ENCODE peak calls at places on chromosome 18, in eight cellular contexts. T, W, E, R, B, L, O and P are unnamed samples.

GRCh38 chr18:49368161-49368875 is 92.1 kb downstream of the DYM start:
- DNase-seq in W (no peak), B (no peak), R (no peak), L (no peak), O (no peak), E (no peak), T (no peak), P (peak)

GRCh38 chr18:3066391-3067079 is 53.6 kb upstream of the LPIN2 start:
- DNase-seq in L (no peak), O (no peak), B (no peak), E (no peak), T (no peak), R (no peak), W (no peak), P (no peak)

GRCh38 chr18:55275042-55275897 is 312.7 kb downstream of the TCF4 start:
- DNase-seq in B (peak), R (no peak), O (no peak), T (no peak), L (peak), E (no peak), W (no peak), P (no peak)

GRCh38 chr18:34659579-34660517 is 50.2 kb upstream of the DTNA start:
- DNase-seq in T (peak), R (peak), B (peak), L (peak), E (no peak), W (no peak), O (no peak), P (peak)

GRCh38 chr18:27363918-27364317 is 178.8 kb upstream of the CHST9 start:
- DNase-seq in O (no peak), E (no peak), B (no peak), W (no peak), R (no peak), L (peak), T (no peak), P (no peak)

GRCh38 chr18:31447530-31448191 is at the start of gene DSG3:
- DNase-seq in T (no peak), B (no peak), E (no peak), O (no peak), L (no peak), R (no peak), W (no peak), P (no peak)

GRCh38 chr18:46387426-46388131 is 269.4 kb downstream of the LOXHD1 start:
- DNase-seq in O (no peak), T (no peak), E (no peak), W (no peak), B (no peak), R (no peak), L (peak), P (peak)

GRCh38 chr18:75041586-75041985 is 167.4 kb downstream of the PTGR3 start:
- DNase-seq in T (no peak), B (peak), R (no peak), O (no peak), E (no peak), W (no peak), L (peak), P (no peak)

GRCh38 chr18:62716679-62717058 is 1.3 kb downstream of the PHLPP1 start:
- DNase-seq in E (peak), T (peak), O (no peak), W (no peak), L (peak), B (peak), R (no peak), P (peak)

GRCh38 chr18:79681484-79682387 is 2.1 kb downstream of the CTDP1 start:
- DNase-seq in O (no peak), E (peak), T (no peak), B (no peak), R (no peak), L (no peak), W (no peak), P (peak)

GRCh38 chr18:50775726-50776125 is 44.1 kb downstream of the MRO start:
- DNase-seq in R (no peak), W (no peak), E (no peak), O (no peak), T (no peak), B (no peak), L (no peak), P (no peak)

GRCh38 chr18:48955528-48956261 is 4.9 kb upstream of the SMAD7 start:
- DNase-seq in B (peak), L (peak), T (no peak), E (no peak), W (no peak), O (no peak), R (no peak), P (no peak)

GRCh38 chr18:13680612-13681011 is 45.7 kb downstream of the FAM210A start:
- DNase-seq in B (no peak), O (no peak), T (no peak), W (no peak), E (no peak), L (no peak), R (no peak), P (no peak)

GRCh38 chr18:9354256-9354655 is 19.7 kb downstream of the TWSG1 start:
- DNase-seq in O (no peak), T (no peak), E (no peak), L (peak), R (no peak), B (no peak), W (no peak), P (no peak)

GRCh38 chr18:6249788-6250187 is 164.9 kb downstream of the L3MBTL4 start:
- DNase-seq in L (no peak), R (no peak), O (no peak), W (no peak), T (no peak), E (no peak), B (no peak), P (no peak)

GRCh38 chr18:10051877-10052631 is 138.2 kb downstream of the VAPA start:
- DNase-seq in T (no peak), O (no peak), R (no peak), E (no peak), L (no peak), B (no peak), W (no peak), P (no peak)

GRCh38 chr18:2657043-2657512 is 1.6 kb downstream of the SMCHD1 start:
- DNase-seq in L (peak), W (no peak), O (no peak), E (no peak), T (no peak), B (no peak), R (no peak), P (no peak)

GRCh38 chr18:54742654-54743053 is 85.6 kb upstream of the RAB27B start:
- DNase-seq in T (no peak), W (no peak), E (no peak), O (no peak), R (no peak), L (peak), B (peak), P (peak)

GRCh38 chr18:8681196-8681595 is 24.2 kb upstream of the MTCL1 start:
- DNase-seq in O (no peak), B (no peak), E (no peak), R (no peak), W (no peak), T (no peak), L (no peak), P (no peak)

GRCh38 chr18:74498712-74499629 is 2.8 kb downstream of the CNDP2 start:
- DNase-seq in L (peak), T (no peak), E (peak), B (peak), W (peak), R (no peak), O (peak), P (no peak)

GRCh38 chr18:33720133-33720532 is 142.1 kb downstream of the ASXL3 start:
- DNase-seq in T (no peak), R (no peak), E (no peak), L (no peak), W (no peak), O (no peak), B (peak), P (no peak)

GRCh38 chr18:33603434-33603833 is 25.4 kb downstream of the ASXL3 start:
- DNase-seq in R (no peak), B (no peak), W (no peak), O (no peak), T (no peak), E (no peak), L (no peak), P (no peak)

GRCh38 chr18:39441648-39442047 is 1876.0 kb upstream of the CELF4 start:
- DNase-seq in T (no peak), L (no peak), R (no peak), E (no peak), W (no peak), O (no peak), B (no peak), P (no peak)

GRCh38 chr18:66511810-66512209 is 92.1 kb downstream of the CDH19 start:
- DNase-seq in O (no peak), L (no peak), E (no peak), B (peak), R (no peak), W (no peak), T (no peak), P (no peak)

GRCh38 chr18:35777042-35777441 is 195.4 kb upstream of the RMP24 start:
- DNase-seq in B (no peak), W (no peak), L (no peak), T (no peak), O (no peak), E (no peak), R (no peak), P (no peak)

GRCh38 chr18:8730080-8730827 is 24.9 kb downstream of the MTCL1 start:
- DNase-seq in T (no peak), W (no peak), R (no peak), O (no peak), E (no peak), L (peak), B (peak), P (peak)

GRCh38 chr18:410103-410502 is 90.4 kb downstream of the COLEC12 start:
- DNase-seq in O (no peak), W (no peak), B (no peak), R (no peak), T (no peak), E (no peak), L (no peak), P (no peak)

GRCh38 chr18:50857694-50858093 is 21.2 kb upstream of the ME2 start:
- DNase-seq in R (no peak), E (no peak), W (no peak), O (no peak), T (no peak), L (no peak), B (no peak), P (no peak)